ENCODE peak calls at places on chromosomes 12 and 14, in eight cellular contexts. V is heart left ventricle; M is activated CD8-positive, alpha-beta T cell treated with anti-CD3 and anti-CD28 coated beads for 36 hours; D is body of pancreas; K is omental fat pad; W is CD8-positive, alpha-beta T cell; P is tibial artery; C is mammary epithelial cell. J is an unnamed sample.

GRCh38 chr14:101636081-101636560 is 74.8 kb downstream of the DIO3 start:
- DNase-seq in M (peak; percentile 67), C (no peak), K (no peak), W (no peak), P (no peak), D (no peak), V (no peak), J (no peak)

GRCh38 chr12:109539508-109539907 is 33.8 kb downstream of the MMAB start:
- DNase-seq in C (no peak), W (no peak), K (no peak), M (no peak), P (no peak), D (no peak), V (no peak), J (no peak)

GRCh38 chr14:89740241-89740640 is 214.3 kb downstream of the EFCAB11 start:
- DNase-seq in D (no peak), P (no peak), K (no peak), V (no peak), M (no peak), C (no peak), W (no peak), J (no peak)

GRCh38 chr12:2396448-2396871 is 343.7 kb downstream of the CACNA1C start:
- DNase-seq in V (peak; percentile 75), P (peak; percentile 40), W (no peak), K (no peak), D (peak; percentile 20), M (no peak), C (no peak), J (no peak)

GRCh38 chr14:103729496-103730448 is 14.2 kb downstream of the ZFYVE21 start:
- DNase-seq in V (no peak), P (no peak), D (no peak), W (no peak), M (no peak), C (no peak), K (no peak), J (no peak)

GRCh38 chr12:3542911-3543310 is 51.9 kb downstream of the PRMT8 start:
- DNase-seq in P (no peak), V (no peak), C (no peak), W (no peak), K (no peak), M (no peak), D (no peak), J (no peak)

GRCh38 chr12:87603727-87604126 is 425.5 kb downstream of the C12orf50 start:
- DNase-seq in C (peak; percentile 25), K (no peak), V (no peak), D (no peak), M (no peak), P (no peak), W (no peak), J (no peak)

GRCh38 chr14:32698831-32699230 is 239.8 kb upstream of the NPAS3 start:
- DNase-seq in M (no peak), C (peak; percentile 66), P (no peak), K (no peak), D (no peak), W (no peak), V (no peak), J (no peak)

GRCh38 chr14:103879118-103879569 is 31.8 kb upstream of the PPP1R13B start:
- DNase-seq in D (no peak), C (no peak), M (no peak), V (no peak), K (no peak), W (no peak), P (no peak), J (no peak)

GRCh38 chr12:11581179-11581755 is 68.2 kb upstream of the ETV6 start:
- DNase-seq in K (peak; percentile 66), C (peak; percentile 52), W (peak; percentile 55), P (peak; percentile 60), M (peak; percentile 87), V (peak; percentile 44), D (peak; percentile 70), J (peak; percentile 43)

GRCh38 chr12:10722502-10722904 is 620 bp downstream of the YBX3 start:
- DNase-seq in M (peak; percentile 67), P (peak; percentile 54), W (peak; percentile 39), K (no peak), D (peak; percentile 66), C (peak; percentile 60), V (peak; percentile 63), J (peak; percentile 72)

GRCh38 chr14:51643137-51643536 is 8.6 kb upstream of the FRMD6 start:
- DNase-seq in M (no peak), D (no peak), P (no peak), K (no peak), V (no peak), W (no peak), C (peak; percentile 69), J (no peak)

GRCh38 chr14:89466460-89466859 is 49.4 kb upstream of the FOXN3 start:
- DNase-seq in M (peak; percentile 78), K (no peak), V (no peak), P (no peak), W (peak; percentile 48), C (no peak), D (no peak), J (peak; percentile 42)

GRCh38 chr12:51171884-51172514 is 936 bp downstream of the TFCP2 start:
- DNase-seq in V (no peak), M (no peak), C (peak; percentile 25), W (no peak), P (no peak), K (no peak), D (peak; percentile 18), J (peak; percentile 39)

DNA sequence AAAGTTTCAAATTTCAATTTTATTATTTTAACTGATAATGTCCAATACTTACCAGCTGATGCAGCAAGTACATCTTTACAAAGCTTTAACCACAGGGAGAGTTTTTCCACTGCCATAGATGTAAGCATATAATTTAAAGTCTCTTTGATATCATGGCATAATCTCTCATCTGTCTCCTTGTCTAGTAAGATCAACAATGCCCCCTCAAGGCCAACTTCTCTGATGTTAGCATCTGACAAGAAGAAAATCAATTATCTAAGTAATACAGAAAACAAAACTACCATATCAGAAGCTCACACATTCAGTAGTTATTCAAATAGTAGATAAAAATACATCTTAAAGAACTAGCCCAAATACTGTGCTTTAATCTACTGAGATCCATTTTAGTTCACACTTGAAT is 94.2 kb downstream of the HEATR5A start:
- DNase-seq in M (peak; percentile 13), D (no peak), W (no peak), V (no peak), K (no peak), C (peak; percentile 9), P (no peak), J (no peak)
- TF ChIP-seq CTCF in M (no peak), D (no peak), W (no peak), V (no peak), K (no peak), C (peak; percentile 7), P (no peak), J (no peak)

GRCh38 chr14:80979951-80980350 is 24.5 kb downstream of the TSHR start:
- DNase-seq in W (no peak), V (no peak), C (no peak), M (no peak), K (no peak), P (no peak), D (no peak), J (no peak)

GRCh38 chr14:80973918-80974317 is 18.5 kb downstream of the TSHR start:
- DNase-seq in K (no peak), W (no peak), V (no peak), P (no peak), D (no peak), M (no peak), C (no peak), J (no peak)

GRCh38 chr14:80974338-80975078 is 19.1 kb downstream of the TSHR start:
- DNase-seq in M (no peak), W (no peak), P (no peak), K (no peak), D (no peak), C (no peak), V (no peak), J (no peak)

GRCh38 chr14:80978403-80978802 is 23.0 kb downstream of the TSHR start:
- DNase-seq in K (no peak), D (no peak), W (no peak), C (no peak), V (no peak), M (no peak), P (no peak), J (no peak)

GRCh38 chr14:80977103-80977728 is 21.8 kb downstream of the TSHR start:
- DNase-seq in V (no peak), M (no peak), P (no peak), C (no peak), K (no peak), W (no peak), D (no peak), J (no peak)
- TF ChIP-seq CTCF in V (no peak), M (no peak), P (no peak), C (no peak), K (no peak), W (no peak), D (no peak), J (no peak)

GRCh38 chr14:100540141-100540925 is 46.9 kb downstream of the BEGAIN start:
- DNase-seq in C (no peak), K (no peak), M (no peak), P (no peak), W (no peak), V (peak; percentile 22), D (peak; percentile 75), J (no peak)
- TF ChIP-seq CTCF in C (no peak), K (no peak), M (no peak), P (no peak), W (no peak), V (no peak), D (peak; percentile 23), J (no peak)

DNA sequence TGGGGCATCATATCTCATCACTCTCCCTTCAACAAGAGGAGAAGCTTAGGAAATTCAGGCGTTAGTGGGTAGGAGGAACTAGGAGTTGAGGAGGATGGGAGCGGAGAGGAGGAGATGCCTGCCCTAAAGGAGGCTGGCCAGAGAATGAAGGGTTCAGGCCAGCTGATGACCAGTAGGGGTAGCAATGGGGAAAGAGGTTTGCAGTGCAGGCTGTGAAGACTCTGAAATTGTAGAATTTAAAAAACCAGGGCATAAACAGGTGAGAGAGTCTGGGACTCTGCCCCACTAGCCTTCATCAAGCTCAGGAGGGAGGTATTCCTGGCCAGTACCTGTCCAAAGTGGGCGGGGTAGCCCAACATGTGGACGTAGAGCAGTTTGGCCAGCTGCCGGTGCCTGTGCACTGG is 807 bp downstream of the AP1G2 start:
- DNase-seq in W (no peak), C (no peak), V (no peak), M (no peak), K (no peak), D (peak; percentile 86), P (no peak), J (no peak)
- TF ChIP-seq CTCF in W (no peak), C (no peak), V (no peak), M (no peak), K (no peak), D (no peak), P (no peak), J (no peak)

J was measured in GM13976.